ENCODE peak calls at places on chromosomes 16 and 17, in four cellular contexts. W, L, I and T are unnamed samples.

GRCh38 chr16:82917886-82918595 is 291.3 kb downstream of the CDH13 start:
- DNase-seq in I (no peak), W (no peak), L (no peak), T (no peak)

GRCh38 chr16:62445909-62446308 is 409.7 kb upstream of the CDH8 start:
- DNase-seq in L (no peak), I (no peak), W (no peak), T (no peak)

GRCh38 chr17:76491271-76492184 is 9.7 kb downstream of the RHBDF2 start:
- DNase-seq in I (peak), W (no peak), L (no peak), T (no peak)

GRCh38 chr17:77581480-77581879 is 377.0 kb upstream of the TNRC6C start:
- DNase-seq in L (peak), W (no peak), I (no peak), T (no peak)

GRCh38 chr17:45092932-45093430 is 31.9 kb downstream of the NMT1 start:
- DNase-seq in I (no peak), W (peak), L (peak), T (no peak)

GRCh38 chr17:27615121-27615520 is 15.9 kb upstream of the LGALS9 start:
- DNase-seq in I (no peak), W (no peak), L (no peak), T (no peak)

GRCh38 chr16:85055503-85056210 is 28.1 kb downstream of the KIAA0513 start:
- DNase-seq in W (no peak), L (peak), I (peak), T (no peak)

GRCh38 chr17:17349724-17350106 is 46.5 kb downstream of the NT5M start:
- DNase-seq in I (no peak), W (no peak), L (no peak), T (no peak)

GRCh38 chr16:14106457-14106856 is 35.3 kb downstream of the MRTFB start:
- DNase-seq in L (no peak), W (no peak), I (no peak), T (no peak)

GRCh38 chr16:59633996-59634579 is 900.0 kb upstream of the GOT2 start:
- DNase-seq in L (peak), I (no peak), W (no peak), T (no peak)

GRCh38 chr16:83813818-83814653 is 6.3 kb downstream of the HSBP1 start:
- DNase-seq in W (no peak), I (peak), L (peak), T (no peak)

GRCh38 chr16:68644715-68645493 is at the start of gene CDH3:
- DNase-seq in L (peak), W (peak), I (no peak), T (no peak)

GRCh38 chr17:79875511-79875910 is 36.3 kb upstream of the CBX4 start:
- DNase-seq in W (no peak), I (no peak), L (no peak), T (no peak)

GRCh38 chr17:75589919-75590303 is 2.3 kb downstream of the MYO15B start:
- DNase-seq in I (no peak), W (peak), L (no peak), T (no peak)

GRCh38 chr16:23504076-23504452 is 6.2 kb downstream of the GGA2 start:
- DNase-seq in L (peak), I (peak), W (no peak), T (no peak)

GRCh38 chr16:84443166-84443802 is 61.2 kb downstream of the MEAK7 start:
- DNase-seq in W (no peak), L (no peak), I (no peak), T (no peak)

GRCh38 chr17:17120716-17121115 is 78.5 kb downstream of the MPRIP start:
- DNase-seq in W (no peak), I (no peak), L (no peak), T (no peak)

GRCh38 chr16:65667013-65667578 is 545.2 kb upstream of the CDH11 start:
- DNase-seq in I (no peak), W (no peak), L (peak), T (no peak)

GRCh38 chr17:38326996-38327792 is 16.6 kb downstream of the GPR179 start:
- DNase-seq in W (no peak), I (no peak), L (no peak), T (no peak)

GRCh38 chr16:13866073-13866472 is 53.9 kb upstream of the ERCC4 start:
- DNase-seq in L (peak), I (peak), W (peak), T (no peak)

GRCh38 chr17:44086364-44087311 is 16.1 kb downstream of the G6PC3 start:
- DNase-seq in L (peak), W (peak), I (no peak), T (no peak)

GRCh38 chr16:30651124-30652004 is 604 bp downstream of the PRR14 start:
- DNase-seq in L (peak), W (peak), I (peak), T (peak)

GRCh38 chr17:29176500-29177351 is 3.5 kb downstream of the MYO18A start:
- DNase-seq in L (peak), W (peak), I (peak), T (peak)

GRCh38 chr16:57667526-57668258 is 414 bp upstream of the ADGRG3 start:
- DNase-seq in L (no peak), I (no peak), W (no peak), T (no peak)

GRCh38 chr17:79933863-79934652 is 94.8 kb upstream of the CBX4 start:
- DNase-seq in I (peak), W (no peak), L (peak), T (no peak)

GRCh38 chr16:7397901-7398300 is 65.3 kb downstream of the RBFOX1 start:
- DNase-seq in L (peak), W (no peak), I (no peak), T (no peak)

GRCh38 chr16:75931043-75931442 is 204.8 kb upstream of the CPHXL start:
- DNase-seq in L (peak), I (no peak), W (no peak), T (no peak)

GRCh38 chr17:49896860-49897259 is 49.0 kb upstream of the TAC4 start:
- DNase-seq in L (no peak), W (no peak), I (no peak), T (no peak)

GRCh38 chr17:49899588-49899987 is 51.7 kb upstream of the TAC4 start:
- DNase-seq in L (no peak), W (no peak), I (no peak), T (no peak)

GRCh38 chr17:49896222-49896621 is 48.4 kb upstream of the TAC4 start:
- DNase-seq in W (no peak), I (no peak), L (no peak), T (no peak)

GRCh38 chr17:49901460-49902331 is 53.8 kb upstream of the TAC4 start:
- DNase-seq in L (no peak), W (no peak), I (no peak), T (no peak)

DNA sequence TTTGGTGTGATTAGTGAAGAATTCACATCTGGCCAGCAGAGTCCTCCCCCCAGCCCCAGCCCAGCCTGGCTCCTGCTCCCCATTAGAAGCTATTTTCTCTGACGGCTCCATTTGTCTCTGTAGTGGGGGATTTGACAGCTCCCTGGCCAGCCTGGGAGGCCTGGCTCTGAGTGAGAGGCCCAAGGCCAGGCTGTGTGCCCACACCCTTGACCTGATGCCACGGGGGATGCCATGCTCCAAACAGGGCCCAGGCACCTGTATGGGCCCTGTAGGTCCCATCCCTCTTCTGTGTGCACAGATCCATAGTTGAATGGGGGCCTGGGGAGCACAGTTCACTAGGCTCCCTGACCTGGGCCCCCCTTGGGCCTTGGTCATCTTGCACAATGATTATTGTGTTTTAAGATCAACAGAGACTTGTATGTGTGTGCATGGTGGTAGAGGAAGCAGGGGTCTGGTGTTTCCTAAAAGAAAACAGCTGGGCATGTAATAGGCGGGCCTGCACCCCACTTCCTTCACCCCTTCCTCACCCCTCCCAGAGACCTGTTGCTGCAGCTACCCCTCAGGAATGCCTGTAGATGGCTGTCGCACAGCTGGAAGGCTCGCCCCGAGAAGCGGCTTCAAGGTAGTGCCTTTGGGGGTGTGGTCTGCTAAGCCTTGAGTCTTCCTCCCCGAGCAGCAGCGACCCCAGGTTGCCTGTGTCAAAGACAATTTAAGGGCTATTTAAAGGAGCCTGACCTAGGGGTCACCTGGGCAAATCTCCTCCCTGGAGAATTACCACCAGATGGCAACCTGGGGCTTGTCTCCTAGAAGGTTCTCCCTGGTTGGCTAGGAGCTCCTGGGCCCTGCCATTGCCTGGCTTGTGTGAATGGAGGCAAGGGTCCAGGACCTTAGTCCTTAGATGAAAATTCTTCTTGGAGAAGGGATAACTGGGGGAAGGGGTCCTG is 51.0 kb upstream of the TAC4 start:
- DNase-seq in I (peak), L (no peak), W (no peak), T (no peak)
- TF ChIP-seq CTCF in I (no peak), L (no peak), W (no peak), T (peak)

DNA sequence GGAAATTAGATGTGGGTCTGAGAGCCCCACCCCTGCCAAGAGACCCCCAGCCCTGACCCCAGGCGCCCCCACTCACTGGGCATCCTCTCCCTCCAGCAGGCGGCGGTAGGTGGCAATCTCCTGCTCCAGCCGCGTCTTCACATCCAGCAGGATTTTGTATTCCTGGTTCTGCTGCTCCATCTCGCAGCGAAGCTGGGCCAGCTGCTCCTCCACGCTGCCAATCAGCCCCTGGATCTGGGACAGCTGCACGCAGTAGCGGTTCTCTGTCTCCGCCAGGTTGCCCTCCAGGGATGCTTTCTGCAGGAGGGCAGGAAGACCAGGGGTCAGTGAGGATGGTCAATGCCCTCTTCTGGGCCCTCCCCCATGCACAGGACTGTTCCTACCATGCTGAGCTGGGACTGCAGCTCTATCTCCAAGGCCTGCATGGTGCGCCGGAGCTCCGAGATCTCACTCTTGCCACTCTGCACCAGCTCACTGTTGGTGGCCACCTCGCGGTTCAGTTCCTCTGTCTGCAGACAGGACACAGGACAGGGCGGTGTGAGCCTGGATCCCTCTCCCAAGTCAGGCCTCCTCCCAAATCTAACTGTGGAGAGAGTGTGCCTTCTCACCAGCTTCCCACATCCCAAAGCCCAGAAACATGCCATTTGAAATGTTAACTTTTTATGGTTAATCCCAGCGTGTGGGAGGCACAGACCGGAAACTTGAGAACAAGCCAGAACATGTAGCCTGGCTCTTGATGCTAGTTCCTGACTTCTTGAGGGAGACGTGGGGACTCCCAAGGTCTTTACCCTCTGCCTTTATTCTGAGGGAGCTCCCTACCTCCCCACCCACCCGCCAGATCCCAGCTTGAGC is 3.6 kb downstream of the KRT17 start:
- DNase-seq in W (no peak), L (peak), I (no peak), T (no peak)
- TF ChIP-seq CTCF in W (no peak), L (no peak), I (no peak), T (no peak)

GRCh38 chr16:74275031-74275636 is 21.5 kb upstream of the PSMD7 start:
- DNase-seq in W (no peak), I (peak), L (peak), T (no peak)
- TF ChIP-seq CTCF in W (no peak), I (peak), L (peak), T (peak)

GRCh38 chr16:53492499-53492898 is 10.5 kb downstream of the AKTIP start:
- DNase-seq in L (no peak), I (no peak), W (no peak), T (no peak)

GRCh38 chr16:53498984-53499383 is 4.0 kb downstream of the AKTIP start:
- DNase-seq in L (no peak), W (no peak), I (no peak), T (no peak)

GRCh38 chr16:53489754-53490153 is 13.3 kb downstream of the AKTIP start:
- DNase-seq in W (no peak), I (no peak), L (no peak), T (no peak)

DNA sequence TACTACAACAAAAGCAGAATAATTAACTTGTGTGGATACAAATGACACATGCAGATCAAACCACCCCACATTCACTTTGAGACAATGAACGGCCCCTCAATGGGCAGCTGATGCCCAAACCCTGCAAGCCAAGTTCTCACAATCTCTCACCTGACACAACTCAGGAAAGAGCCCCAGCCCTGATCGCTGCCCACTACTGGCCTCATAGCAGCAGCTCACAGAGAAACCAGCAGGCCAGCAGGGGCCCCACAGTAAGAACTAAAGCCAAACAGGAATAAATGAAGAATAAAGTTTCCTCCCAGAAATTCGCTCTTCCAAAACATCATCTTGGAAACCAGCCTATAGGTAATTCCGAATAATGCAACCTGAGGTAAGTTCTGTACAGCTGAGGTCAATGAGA is 7.7 kb downstream of the AKTIP start:
- DNase-seq in I (no peak), L (no peak), W (no peak), T (no peak)
- TF ChIP-seq CTCF in I (no peak), L (no peak), W (no peak), T (no peak)

GRCh38 chr17:378068-378467 is 25.5 kb upstream of the RPH3AL start:
- DNase-seq in I (no peak), W (no peak), L (no peak), T (no peak)
- TF ChIP-seq CTCF in I (no peak), W (no peak), L (no peak), T (no peak)

GRCh38 chr16:81530296-81530721 is 85.7 kb downstream of the CMIP start:
- DNase-seq in I (no peak), L (peak), W (no peak), T (no peak)
- TF ChIP-seq CTCF in I (no peak), L (no peak), W (no peak), T (no peak)

GRCh38 chr17:81683584-81684441 is at the start of the genes ARL16 and HGS:
- DNase-seq in L (peak), I (peak), W (peak), T (peak)
- TF ChIP-seq CTCF in L (no peak), I (no peak), W (no peak), T (no peak)

DNA sequence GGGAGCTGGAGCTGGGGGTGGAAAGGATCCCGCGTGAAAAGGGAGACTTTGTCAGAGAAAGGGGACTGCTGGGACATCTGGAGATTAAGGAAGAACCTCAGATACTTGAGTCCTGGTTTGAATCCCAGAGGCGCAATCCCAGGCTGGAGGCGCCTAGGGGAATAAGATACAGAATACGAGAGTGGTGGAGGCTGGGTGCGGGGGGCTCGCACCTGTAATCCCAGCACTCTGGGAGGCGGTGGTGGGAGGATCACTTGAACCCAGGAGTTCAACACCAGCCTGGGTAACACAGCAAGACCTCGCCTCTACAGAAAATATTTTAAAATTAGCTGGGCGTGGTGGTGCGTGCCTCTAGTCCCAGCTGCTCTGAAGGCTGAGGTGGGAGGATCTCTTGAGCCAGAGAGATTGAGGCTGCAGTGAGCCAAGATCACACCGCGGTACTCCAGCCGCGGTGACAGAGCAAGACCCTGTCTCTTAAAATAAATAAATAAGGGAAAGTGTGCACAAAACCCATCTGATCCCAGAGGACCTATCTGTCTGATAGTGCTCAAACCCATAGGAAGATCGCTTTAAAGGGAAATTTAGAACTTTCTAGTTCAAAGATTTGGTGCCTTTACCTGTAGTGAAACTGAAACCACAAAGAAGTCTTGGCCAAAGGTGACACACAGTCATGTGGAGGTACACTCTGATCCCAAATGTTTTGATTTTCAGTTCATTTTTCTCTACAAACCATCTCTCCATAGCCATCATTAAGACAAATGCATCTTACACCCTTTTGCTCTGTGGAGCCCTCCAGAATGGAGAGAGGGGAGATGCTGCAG is 625 bp upstream of the SCRN2 start:
- DNase-seq in I (no peak), L (no peak), W (no peak), T (no peak)
- TF ChIP-seq CTCF in I (no peak), L (no peak), W (no peak), T (no peak)